ENCODE peak calls at places on chromosome 1, in seven cellular contexts. U is GM18507, X is pancreas, M is OCI-M1, N is activated T-cell treated with anti-CD3 and anti-CD28 coated beads for 1 hour, Z is NCI-H2081, H is nucleus accumbens. S is an unnamed sample.
A peak's percentile ranks its signal among the peaks of the same experiment; 100 is the strongest.

GRCh38 chr1:78142731-78143130 is 97.0 kb downstream of the GIPC2 start:
- DNase-seq in U (no peak), X (no peak), M (no peak), N (no peak), Z (no peak), H (no peak), S (no peak)

GRCh38 chr1:157001304-157001703 is 44.2 kb downstream of the ARHGEF11 start:
- DNase-seq in U (no peak), X (no peak), M (no peak), N (no peak), Z (no peak), H (no peak), S (no peak)

GRCh38 chr1:43460988-43461693 is 7.4 kb upstream of the HYI start:
- DNase-seq in U (no peak), X (no peak), M (peak; percentile 35), N (no peak), Z (no peak), H (no peak), S (no peak)

GRCh38 chr1:23198373-23198772 is 18.9 kb downstream of the HTR1D start:
- DNase-seq in U (no peak), X (no peak), M (no peak), N (no peak), Z (no peak), H (no peak), S (no peak)

GRCh38 chr1:59455206-59455605 is 158.3 kb downstream of the FGGY start:
- DNase-seq in U (no peak), X (no peak), M (no peak), N (no peak), Z (no peak), H (no peak), S (no peak)

GRCh38 chr1:35085421-35085820 is 6.2 kb downstream of the ZMYM1 start:
- DNase-seq in U (no peak), X (no peak), M (no peak), N (no peak), Z (no peak), H (no peak), S (no peak)

GRCh38 chr1:19405761-19406481 is 79.4 kb downstream of the CAPZB start:
- DNase-seq in U (no peak), X (no peak), M (no peak), N (no peak), Z (peak; percentile 22), H (no peak), S (no peak)

GRCh38 chr1:209302777-209303642 is 280.5 kb upstream of the CAMK1G start:
- DNase-seq in U (no peak), X (no peak), M (no peak), N (no peak), Z (peak; percentile 7), H (no peak), S (no peak)

GRCh38 chr1:207745839-207746767 is 5.8 kb upstream of the CD46 start:
- DNase-seq in U (no peak), X (no peak), M (peak; percentile 89), N (no peak), Z (no peak), H (no peak), S (no peak)

GRCh38 chr1:59150537-59151386 is 146.1 kb upstream of the FGGY start:
- DNase-seq in U (no peak), X (peak; percentile 34), M (peak; percentile 58), N (no peak), Z (no peak), H (no peak), S (no peak)

S was measured in T follicular helper cell.